ENCODE peak calls at places on chromosomes 7 and 10, in six cellular contexts. E is activated CD4-positive, alpha-beta T cell treated with anti-CD3 and anti-CD28 coated beads for 36 hours; D is SW480; T is fibroblast of pulmonary artery; P is heart left ventricle; V is T-helper 2 cell. X is an unnamed sample.

GRCh38 chr10:127577376-127577775 is 28.3 kb downstream of the NPS start:
- DNase-seq in P (no peak), V (no peak), D (peak), E (no peak), T (peak), X (no peak)

GRCh38 chr7:95840953-95841950 is 68.9 kb downstream of the DYNC1I1 start:
- DNase-seq in D (peak), P (no peak), E (no peak), T (no peak), V (no peak), X (no peak)

GRCh38 chr10:121702351-121703320 is 104.4 kb upstream of the FGFR2 start:
- DNase-seq in D (no peak), T (peak), V (no peak), P (no peak), E (no peak), X (no peak)

GRCh38 chr7:143295870-143296269 is 7.7 kb downstream of the CASP2 start:
- DNase-seq in T (peak), E (no peak), D (no peak), V (no peak), P (no peak), X (no peak)

GRCh38 chr10:60684091-60684490 is 94.2 kb upstream of the CDK1 start:
- DNase-seq in D (no peak), V (no peak), P (no peak), E (no peak), T (no peak), X (no peak)

GRCh38 chr7:7647495-7648036 is 7.0 kb downstream of the UMAD1 start:
- DNase-seq in V (no peak), E (no peak), P (no peak), T (no peak), D (no peak), X (no peak)

GRCh38 chr7:98908585-98908984 is 30.3 kb downstream of the TRRAP start:
- DNase-seq in T (no peak), D (no peak), E (no peak), V (no peak), P (no peak), X (no peak)

GRCh38 chr7:47807126-47807525 is 141.1 kb downstream of the PKD1L1 start:
- DNase-seq in D (no peak), V (no peak), P (no peak), E (no peak), T (no peak), X (no peak)

GRCh38 chr7:1078519-1078918 is 9.4 kb upstream of the GPER1 start:
- DNase-seq in E (no peak), D (no peak), V (no peak), T (no peak), P (no peak), X (no peak)

GRCh38 chr10:129101232-129101980 is 365.6 kb upstream of the MGMT start:
- DNase-seq in T (no peak), E (peak), P (no peak), V (no peak), D (no peak), X (no peak)

GRCh38 chr7:157445246-157445955 is 108.6 kb downstream of the DNAJB6 start:
- DNase-seq in E (no peak), T (no peak), V (no peak), D (no peak), P (no peak), X (no peak)

GRCh38 chr7:135389971-135390370 is 119.9 kb downstream of the CNOT4 start:
- DNase-seq in T (no peak), E (no peak), P (no peak), V (no peak), D (no peak), X (no peak)

GRCh38 chr7:70353948-70354335 is 755.7 kb downstream of the AUTS2 start:
- DNase-seq in E (no peak), V (no peak), T (no peak), P (no peak), D (no peak), X (no peak)

GRCh38 chr10:69417542-69417941 is 824 bp upstream of the TACR2 start:
- DNase-seq in E (no peak), D (peak), V (no peak), P (no peak), T (no peak), X (no peak)

GRCh38 chr7:108448777-108449576 is 7.3 kb downstream of the NRCAM start:
- DNase-seq in V (no peak), E (no peak), P (no peak), D (no peak), T (no peak), X (no peak)

GRCh38 chr10:58856508-58857240 is 319.8 kb upstream of the PHYHIPL start:
- DNase-seq in D (peak), T (peak), P (peak), V (no peak), E (no peak), X (no peak)

GRCh38 chr10:92323079-92323478 is 32.1 kb downstream of the MARCHF5 start:
- DNase-seq in P (no peak), D (no peak), T (no peak), E (no peak), V (no peak), X (no peak)

GRCh38 chr10:48249763-48250351 is 24.6 kb downstream of the FRMPD2 start:
- DNase-seq in E (no peak), V (no peak), T (no peak), P (no peak), D (no peak), X (no peak)

GRCh38 chr10:72483452-72483851 is 128.7 kb upstream of the DNAJB12 start:
- DNase-seq in P (no peak), E (no peak), D (no peak), T (no peak), V (no peak), X (no peak)

GRCh38 chr10:21368728-21369425 is 156.6 kb downstream of the SKIDA1 start:
- DNase-seq in D (no peak), T (peak), E (peak), P (no peak), V (no peak), X (no peak)

GRCh38 chr7:107090452-107090851 is 45.9 kb downstream of the PRKAR2B start:
- DNase-seq in E (no peak), V (no peak), D (no peak), P (no peak), T (no peak), X (no peak)

GRCh38 chr10:114320249-114321116 is 81.4 kb downstream of the VWA2 start:
- DNase-seq in T (no peak), D (peak), V (no peak), P (peak), E (no peak), X (no peak)

GRCh38 chr10:5892007-5892406 is 2.0 kb downstream of the FBH1 start:
- DNase-seq in V (no peak), E (no peak), T (peak), D (no peak), P (no peak), X (no peak)

GRCh38 chr7:12766416-12766815 is 79.0 kb downstream of the ARL4A start:
- DNase-seq in T (no peak), D (no peak), P (no peak), E (no peak), V (no peak), X (no peak)